ENCODE peak calls at places on chromosomes 6 and 20, in four cellular contexts. Z, S, G and I are unnamed samples.

GRCh38 chr6:167238169-167238693 is 52.9 kb upstream of the UNC93A start:
- DNase-seq in Z (peak), S (no peak), G (no peak), I (no peak)

GRCh38 chr6:54191460-54191859 is 80.2 kb downstream of the MLIP start:
- DNase-seq in Z (no peak), S (peak), G (no peak), I (no peak)

GRCh38 chr6:25312034-25312620 is 33.0 kb downstream of the CARMIL1 start:
- DNase-seq in Z (no peak), S (no peak), G (no peak), I (no peak)

GRCh38 chr20:7015257-7015656 is 247.8 kb downstream of the BMP2 start:
- DNase-seq in Z (no peak), S (no peak), G (no peak), I (no peak)

GRCh38 chr6:144753023-144753705 is 468.0 kb downstream of the UTRN start:
- DNase-seq in Z (no peak), S (no peak), G (no peak), I (no peak)

GRCh38 chr6:36339156-36339555 is 2.5 kb upstream of the BNIP5 start:
- DNase-seq in Z (no peak), S (no peak), G (no peak), I (no peak)

GRCh38 chr6:33630014-33630413 is 8.9 kb downstream of the ITPR3 start:
- DNase-seq in Z (no peak), S (no peak), G (no peak), I (no peak)

GRCh38 chr20:40510622-40511021 is 178.4 kb downstream of the MAFB start:
- DNase-seq in Z (no peak), S (no peak), G (no peak), I (no peak)

GRCh38 chr20:5780233-5781217 is 30.3 kb downstream of the SHLD1 start:
- DNase-seq in Z (no peak), S (no peak), G (no peak), I (no peak)

GRCh38 chr6:8783191-8783590 is 347.8 kb upstream of the SLC35B3 start:
- DNase-seq in Z (no peak), S (no peak), G (no peak), I (no peak)

GRCh38 chr6:144718431-144718830 is 433.3 kb downstream of the UTRN start:
- DNase-seq in Z (no peak), S (no peak), G (no peak), I (peak)

GRCh38 chr6:27031302-27031701 is 216.2 kb upstream of the PRSS16 start:
- DNase-seq in Z (no peak), S (no peak), G (no peak), I (no peak)

GRCh38 chr6:79538481-79538971 is 1.3 kb upstream of the LCA5 start:
- DNase-seq in Z (no peak), S (no peak), G (no peak), I (no peak)

GRCh38 chr6:73532288-73532687 is 11.5 kb upstream of the EEF1A1 start:
- DNase-seq in Z (no peak), S (no peak), G (no peak), I (no peak)

GRCh38 chr6:1621328-1621701 is 11.6 kb downstream of the FOXC1 start:
- DNase-seq in Z (no peak), S (no peak), G (no peak), I (no peak)

GRCh38 chr20:47481330-47482216 is 20.1 kb upstream of the NCOA3 start:
- DNase-seq in Z (no peak), S (no peak), G (no peak), I (no peak)

GRCh38 chr6:4775591-4776492 is at the start of gene CDYL:
- DNase-seq in Z (peak), S (peak), G (peak), I (peak)
- TF ChIP-seq POLR2A in Z (no peak), S (peak), G (no peak), I (peak)

GRCh38 chr6:99426454-99426762 is 1.3 kb upstream of the PNISR start:
- DNase-seq in Z (no peak), S (no peak), G (no peak), I (no peak)

GRCh38 chr6:99427988-99428387 is 2.9 kb upstream of the PNISR start:
- DNase-seq in Z (no peak), S (no peak), G (no peak), I (no peak)

GRCh38 chr6:99424761-99425646 is at the start of gene PNISR:
- DNase-seq in Z (peak), S (peak), G (peak), I (peak)

GRCh38 chr6:99424022-99424421 is 1.1 kb downstream of the PNISR start:
- DNase-seq in Z (no peak), S (no peak), G (no peak), I (no peak)

DNA sequence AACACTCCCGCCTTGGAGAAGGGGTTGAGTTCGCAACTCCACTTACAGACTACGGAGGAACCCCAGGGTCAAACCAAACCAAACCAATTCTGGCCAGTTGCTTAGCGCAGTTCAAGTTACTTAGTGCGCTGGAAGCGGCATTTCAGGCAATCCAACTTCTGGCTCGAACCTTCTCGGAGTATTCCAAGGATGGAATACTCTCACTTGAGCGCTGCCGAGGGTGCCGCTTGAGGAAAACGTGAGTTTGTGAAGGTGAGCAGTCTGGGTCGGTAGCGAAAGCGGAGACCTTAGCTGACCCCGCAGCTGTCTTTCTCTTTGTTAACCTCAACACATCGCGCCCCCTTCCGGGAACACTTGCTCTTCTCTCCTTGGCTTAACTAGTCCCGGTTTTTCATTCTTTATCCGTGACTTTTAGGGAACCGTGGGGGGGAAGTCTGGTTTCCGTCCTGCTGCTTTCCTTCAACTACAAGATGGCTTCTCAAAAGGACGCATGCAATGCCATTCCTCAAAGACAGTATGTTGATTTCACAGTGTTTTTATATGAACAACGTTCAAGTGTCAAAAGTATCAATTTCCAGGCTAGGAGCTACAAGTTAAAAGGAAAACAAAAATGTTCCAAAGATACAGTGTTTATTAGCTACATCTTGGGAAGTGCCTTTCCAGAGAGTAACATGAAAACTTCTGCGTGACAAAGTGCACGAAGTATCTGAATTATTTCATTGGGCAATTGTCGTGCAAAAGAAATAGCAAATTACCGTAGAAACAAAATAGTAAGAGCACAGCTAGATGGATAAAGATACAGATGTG is 742 bp upstream of the PNISR start:
- DNase-seq in Z (peak), S (peak), G (peak), I (peak)
- TF ChIP-seq POLR2A in Z (no peak), S (no peak), G (no peak), I (peak)

DNA sequence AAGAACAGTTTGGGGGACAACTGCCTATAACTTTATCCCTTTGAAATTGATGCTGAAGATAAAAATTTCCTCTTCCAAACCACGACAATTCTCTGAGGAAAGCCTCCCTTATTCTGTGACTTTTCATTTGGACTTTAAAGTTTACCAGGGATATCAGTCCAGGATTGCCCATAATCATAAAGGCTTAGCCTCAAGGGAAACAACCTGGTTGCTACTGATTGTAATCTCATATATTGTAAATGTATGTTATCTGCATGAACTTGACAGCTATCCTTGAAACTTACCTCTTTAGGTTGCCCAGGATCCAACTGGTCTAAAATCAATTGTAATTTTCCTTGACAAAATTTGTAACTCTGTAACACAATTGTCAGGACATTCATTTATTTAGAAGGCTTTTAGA is 23.8 kb downstream of the TBC1D32 start:
- DNase-seq in Z (no peak), S (no peak), G (no peak), I (no peak)
- TF ChIP-seq POLR2A in Z (no peak), S (no peak), G (no peak), I (no peak)

GRCh38 chr6:136330634-136331033 is 41.0 kb upstream of the BCLAF1 start:
- DNase-seq in Z (no peak), S (no peak), G (no peak), I (no peak)
- TF ChIP-seq POLR2A in Z (no peak), S (no peak), G (no peak), I (no peak)

GRCh38 chr6:28351087-28351486 is 1.3 kb downstream of the ZKSCAN3 start:
- DNase-seq in Z (no peak), S (no peak), G (no peak), I (no peak)

GRCh38 chr6:28349344-28349891 is 329 bp upstream of the ZKSCAN3 start:
- DNase-seq in Z (no peak), S (no peak), G (no peak), I (no peak)

GRCh38 chr6:28347119-28347518 is 2.6 kb upstream of the ZKSCAN3 start:
- DNase-seq in Z (no peak), S (no peak), G (no peak), I (no peak)

GRCh38 chr6:28351493-28351925 is 1.8 kb downstream of the ZKSCAN3 start:
- DNase-seq in Z (no peak), S (no peak), G (no peak), I (no peak)

DNA sequence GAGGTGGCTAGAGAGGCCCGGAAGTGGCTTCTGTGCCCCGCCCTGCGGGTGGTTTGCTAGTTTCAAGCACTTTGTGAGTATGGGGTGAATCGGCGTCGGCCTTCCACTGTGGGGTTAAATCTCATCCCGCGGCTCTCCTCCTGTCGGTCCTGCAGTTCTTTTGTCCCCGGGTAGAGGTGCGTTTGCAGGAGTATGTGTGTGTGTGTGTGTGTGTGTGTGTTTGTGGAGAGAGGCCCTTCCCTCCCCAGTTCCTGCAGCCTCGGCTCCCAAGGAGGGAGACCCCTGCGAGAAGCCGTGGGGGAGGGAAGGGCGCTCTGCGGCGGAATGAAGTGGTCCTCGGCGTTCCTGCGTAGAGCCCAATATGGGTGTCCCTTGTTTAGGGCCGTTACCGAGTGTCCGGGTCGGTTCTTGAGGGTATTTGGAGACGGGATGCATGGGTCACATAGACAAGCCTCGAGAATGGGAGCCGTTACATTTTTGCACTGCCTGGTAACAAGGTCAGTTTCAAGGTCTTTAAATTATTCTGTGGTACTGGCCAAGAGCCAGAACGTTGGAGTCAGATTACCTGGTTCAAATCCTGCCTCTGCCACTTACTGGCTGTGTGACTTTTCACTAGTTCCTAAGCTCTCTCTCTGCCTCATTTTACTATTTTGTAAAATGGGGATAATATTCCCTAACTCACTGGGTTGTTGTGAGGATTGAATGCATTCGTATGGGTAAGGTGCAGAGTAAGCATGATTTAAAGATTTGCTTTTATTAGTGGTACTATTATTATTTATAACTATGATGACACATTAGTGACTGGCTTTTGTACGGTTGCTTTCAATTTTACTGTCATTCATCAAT is at the start of gene ZKSCAN3:
- DNase-seq in Z (peak), S (peak), G (peak), I (peak)
- TF ChIP-seq POLR2A in Z (no peak), S (peak), G (peak), I (peak)

DNA sequence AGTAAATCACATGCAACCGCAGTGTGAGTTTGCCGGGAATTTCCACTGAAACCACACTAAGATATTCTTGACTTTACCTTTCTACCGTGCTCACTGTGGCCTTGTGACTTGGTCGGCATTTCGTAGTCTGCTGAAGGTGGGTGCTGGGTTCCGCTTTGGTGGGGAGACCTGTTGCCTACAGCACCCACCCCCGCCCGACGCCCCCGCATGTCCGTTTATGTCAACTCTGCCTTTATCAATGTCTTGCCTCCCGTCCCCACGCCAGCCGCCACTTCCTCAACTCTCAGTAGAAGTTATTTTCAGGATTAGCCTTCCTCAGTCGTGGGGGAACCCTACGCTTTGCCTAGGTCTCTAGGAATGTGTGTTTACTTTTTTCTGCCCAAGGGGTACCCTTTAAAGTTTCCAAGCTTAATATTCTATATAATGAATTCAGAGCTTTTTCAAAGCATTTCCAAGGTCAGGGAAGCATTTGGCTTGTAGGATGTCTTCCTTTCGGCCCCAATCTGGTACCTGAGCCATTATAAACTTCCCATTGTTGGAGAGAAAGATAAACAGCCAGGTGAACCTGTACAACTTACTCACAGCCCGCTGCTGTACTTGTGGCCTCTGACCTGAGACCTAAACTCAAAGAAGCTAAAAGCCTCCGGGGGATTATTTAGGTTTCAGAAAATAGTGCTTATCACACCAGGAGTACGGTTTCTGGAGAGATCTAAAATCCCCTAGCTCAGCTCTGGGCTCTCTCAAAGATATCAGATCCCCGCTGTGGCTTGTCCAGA is 54.2 kb downstream of the TBC1D7 start:
- DNase-seq in Z (no peak), S (peak), G (peak), I (no peak)
- TF ChIP-seq POLR2A in Z (no peak), S (peak), G (no peak), I (no peak)

DNA sequence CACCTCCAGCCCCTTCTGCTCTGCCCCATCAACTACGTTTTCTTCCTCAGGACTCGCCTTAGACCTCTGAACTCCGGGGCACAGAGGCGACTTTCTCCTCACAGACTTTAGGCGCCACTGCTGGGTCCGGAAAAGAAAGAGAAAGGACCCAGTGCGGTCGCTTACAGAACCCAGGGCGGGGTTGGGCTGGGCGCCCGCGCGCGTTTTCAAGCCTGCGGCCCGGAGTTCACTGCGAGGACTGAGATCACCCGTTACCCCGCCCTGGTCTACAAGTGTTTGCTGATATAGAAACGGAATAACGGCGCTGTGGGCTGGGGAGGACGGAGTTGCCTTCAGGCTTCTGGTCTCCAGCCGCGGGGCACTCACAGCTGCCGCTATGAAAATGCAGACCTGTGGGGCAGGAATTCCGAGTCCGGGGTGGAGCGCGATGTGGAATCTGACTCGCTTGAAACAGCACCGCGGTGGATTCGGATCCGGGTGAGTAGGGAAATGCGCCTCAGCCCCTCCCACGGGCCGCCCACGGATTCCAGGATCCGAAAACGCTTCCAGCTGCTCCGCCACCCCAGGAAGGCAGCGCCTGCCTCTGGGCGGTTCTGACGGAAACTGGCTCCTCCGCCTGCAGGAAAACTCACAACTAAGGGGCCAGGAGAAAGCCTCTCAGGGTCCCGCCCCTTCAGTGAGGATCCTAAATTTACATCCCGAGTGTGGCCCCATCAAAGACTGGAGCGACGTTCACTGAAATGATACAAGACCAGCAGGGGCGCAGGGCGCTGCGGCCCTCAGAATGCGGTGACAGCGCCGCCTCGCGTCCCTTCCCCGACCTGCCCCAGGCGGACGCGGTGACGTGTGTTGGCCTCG is 29.4 kb downstream of the HLA-F start:
- DNase-seq in Z (peak), S (peak), G (peak), I (peak)
- TF ChIP-seq POLR2A in Z (peak), S (no peak), G (peak), I (peak)

GRCh38 chr20:33663161-33664084 is 1.3 kb downstream of the C20orf144 start:
- DNase-seq in Z (peak), S (peak), G (peak), I (peak)
- TF ChIP-seq POLR2A in Z (no peak), S (peak), G (peak), I (peak)

DNA sequence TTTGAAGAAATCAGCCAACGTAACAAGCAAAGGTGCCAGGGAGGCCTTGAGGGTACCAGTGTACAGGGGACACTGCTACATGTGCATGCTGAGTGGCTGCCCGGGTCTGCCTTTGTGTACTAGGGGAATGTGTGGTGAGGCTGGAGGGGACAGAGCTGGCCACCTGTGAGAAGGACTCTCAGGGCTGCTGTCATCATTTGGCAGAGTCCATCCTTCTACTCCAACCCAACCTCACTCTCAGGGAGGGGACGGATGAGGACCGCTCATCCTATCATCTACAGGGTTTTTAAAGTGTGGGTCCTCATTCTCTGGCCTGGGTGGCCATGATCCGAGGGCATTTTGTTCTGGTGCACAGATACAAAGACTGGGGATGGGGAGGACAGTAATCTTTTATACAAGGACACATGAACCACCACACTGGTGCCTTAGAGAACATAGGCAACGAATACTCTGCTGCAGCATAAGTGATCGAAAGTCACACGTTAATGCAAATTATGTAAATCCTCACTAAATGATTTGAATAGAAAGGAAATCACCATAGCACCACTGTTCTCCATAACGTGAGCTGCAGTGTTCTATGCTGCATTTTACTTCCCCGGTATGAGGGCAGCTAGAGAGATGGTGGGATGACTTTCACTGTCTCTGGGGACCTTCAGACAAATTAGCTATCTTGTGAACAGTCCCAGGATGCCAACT is 181.4 kb downstream of the GMPR start:
- DNase-seq in Z (no peak), S (no peak), G (no peak), I (no peak)
- TF ChIP-seq POLR2A in Z (no peak), S (no peak), G (no peak), I (no peak)